ENCODE peak calls at places on chromosome 13, in ten cellular contexts. V is thoracic aorta; R is neural progenitor cell; B is effector memory CD4-positive, alpha-beta T cell; Z is uterus; A is GM23248; Y is aorta; S is mesenchymal stem cell; J is hepatocyte; N is tibial artery. W is an unnamed sample.

GRCh38 chr13:97856001-97856675 is 97.3 kb upstream of the IPO5 start:
- DNase-seq in V (no peak), R (peak; percentile 76), B (no peak), Z (peak; percentile 46), A (peak; percentile 27), Y (peak; percentile 77), S (no peak), J (peak; percentile 21), N (peak; percentile 37), W (no peak)

GRCh38 chr13:25632166-25632888 is 260.6 kb downstream of the ATP8A2 start:
- DNase-seq in V (no peak), R (peak; percentile 16), B (no peak), Z (no peak), A (no peak), Y (no peak), S (no peak), J (no peak), N (no peak), W (no peak)

GRCh38 chr13:25872871-25873607 is 178.8 kb downstream of the SHISA2 start:
- DNase-seq in V (no peak), R (no peak), B (no peak), Z (no peak), A (no peak), Y (no peak), S (peak; percentile 62), J (no peak), N (no peak), W (no peak)

GRCh38 chr13:22454586-22454985 is 726.2 kb upstream of the SGCG start:
- DNase-seq in V (no peak), R (no peak), B (no peak), Z (no peak), A (no peak), Y (no peak), S (peak; percentile 2), J (no peak), N (no peak), W (peak; percentile 62)

GRCh38 chr13:50969691-50970090 is 60.1 kb downstream of the RNASEH2B start:
- DNase-seq in V (no peak), R (peak; percentile 51), B (no peak), Z (no peak), A (no peak), Y (no peak), S (no peak), J (peak; percentile 34), N (no peak), W (no peak)

GRCh38 chr13:51330741-51331140 is 8.8 kb upstream of the SERPINE3 start:
- DNase-seq in V (no peak), R (no peak), B (no peak), Z (no peak), A (peak; percentile 59), Y (no peak), S (no peak), J (no peak), N (no peak), W (no peak)

GRCh38 chr13:33722216-33722900 is 95.6 kb upstream of the RFC3 start:
- DNase-seq in V (no peak), R (no peak), B (no peak), Z (no peak), A (peak; percentile 41), Y (no peak), S (peak; percentile 37), J (no peak), N (no peak), W (no peak)

GRCh38 chr13:99979453-99980200 is 2.0 kb upstream of the ZIC2 start:
- DNase-seq in V (no peak), R (peak; percentile 79), B (no peak), Z (no peak), A (peak; percentile 29), Y (peak; percentile 72), S (no peak), J (peak; percentile 20), N (no peak), W (peak; percentile 82)

GRCh38 chr13:107043016-107043957 is 475.4 kb upstream of the ARGLU1 start:
- DNase-seq in V (no peak), R (no peak), B (no peak), Z (no peak), A (no peak), Y (peak; percentile 73), S (no peak), J (no peak), N (peak; percentile 34), W (peak; percentile 84)

GRCh38 chr13:28744091-28744536 is 25.3 kb upstream of the SLC46A3 start:
- DNase-seq in V (no peak), R (no peak), B (no peak), Z (no peak), A (peak; percentile 66), Y (no peak), S (peak; percentile 80), J (no peak), N (peak; percentile 41), W (peak; percentile 73)

GRCh38 chr13:51033431-51034185 is 77.5 kb downstream of the C13orf42 start:
- DNase-seq in V (no peak), R (no peak), B (no peak), Z (no peak), A (no peak), Y (no peak), S (no peak), J (no peak), N (no peak), W (no peak)

GRCh38 chr13:91401916-91402315 is 3.5 kb downstream of the GPC5 start:
- DNase-seq in V (no peak), R (no peak), B (no peak), Z (no peak), A (no peak), Y (no peak), S (no peak), J (no peak), N (no peak), W (no peak)

GRCh38 chr13:94362411-94362909 is 117.0 kb downstream of the DCT start:
- DNase-seq in V (peak; percentile 33), R (peak; percentile 84), B (peak; percentile 54), Z (peak; percentile 63), A (peak; percentile 95), Y (no peak), S (peak; percentile 88), J (peak; percentile 92), N (peak; percentile 58), W (peak; percentile 59)

GRCh38 chr13:113860051-113860471 is 3.8 kb downstream of the GAS6 start:
- DNase-seq in V (no peak), R (no peak), B (no peak), Z (no peak), A (no peak), Y (peak; percentile 47), S (no peak), J (peak; percentile 68), N (no peak), W (no peak)

GRCh38 chr13:113820813-113821651 is 42.8 kb downstream of the GAS6 start:
- DNase-seq in V (no peak), R (no peak), B (no peak), Z (peak; percentile 94), A (peak; percentile 99), Y (peak; percentile 88), S (peak; percentile 99), J (peak; percentile 87), N (peak; percentile 86), W (peak; percentile 99)

GRCh38 chr13:89153941-89154340 is 1482.8 kb downstream of the SLITRK5 start:
- DNase-seq in V (no peak), R (no peak), B (no peak), Z (no peak), A (no peak), Y (no peak), S (no peak), J (no peak), N (no peak), W (peak; percentile 1)

DNA sequence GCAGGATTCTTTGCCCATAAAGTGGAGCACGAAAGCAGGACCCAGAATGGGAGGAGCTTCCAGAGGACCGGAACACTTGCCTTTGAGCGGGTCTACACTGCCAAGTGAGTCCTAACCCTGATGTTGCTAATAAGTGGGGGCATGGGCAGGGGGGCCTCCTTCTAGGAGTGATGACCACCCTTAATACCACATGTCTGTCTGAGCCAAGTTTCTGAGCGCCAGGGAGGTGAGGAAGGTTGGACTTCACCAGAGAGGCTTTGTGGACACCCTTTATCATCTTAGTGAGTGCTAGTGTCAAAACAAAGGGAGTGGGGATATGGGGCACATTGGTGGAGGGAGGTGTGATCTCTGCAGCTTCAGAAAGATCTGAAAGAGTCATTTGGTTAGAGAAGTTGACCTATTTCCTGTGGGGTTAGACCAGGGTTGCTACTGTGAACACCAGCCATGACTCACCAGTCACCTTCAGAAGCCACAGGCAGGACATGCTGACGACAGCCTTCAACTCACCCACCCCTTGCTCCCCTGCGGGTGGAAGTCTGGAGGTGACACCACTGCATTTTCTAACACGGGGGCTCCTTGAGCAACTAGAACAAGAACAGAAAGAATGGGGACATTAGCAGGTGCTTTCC is 8.8 kb downstream of the ALOX5AP start:
- DNase-seq in V (no peak), R (no peak), B (peak; percentile 76), Z (peak; percentile 28), A (peak; percentile 48), Y (peak; percentile 76), S (peak; percentile 86), J (peak; percentile 32), N (no peak), W (no peak)
- H3K4me3 ChIP-seq in V (peak overlapping the region; percentile 10), R (no peak overlapping the region), B (no peak overlapping the region), Z (no peak overlapping the region), A (peak overlapping the region; percentile 45), Y (no peak overlapping the region), S (peak overlapping the region; percentile 18), J (no peak overlapping the region), N (no peak overlapping the region), W (no peak overlapping the region)

GRCh38 chr13:112204881-112205327 is 138.0 kb downstream of the SOX1 start:
- DNase-seq in V (no peak), R (peak; percentile 84), B (no peak), Z (no peak), A (no peak), Y (no peak), S (no peak), J (no peak), N (no peak), W (no peak)
- H3K9me3 ChIP-seq in V (no peaks in the 10 kb centered on the region), R (no peaks in the 10 kb centered on the region), B (no peaks in the 10 kb centered on the region), Z (no peaks in the 10 kb centered on the region), A (no peaks in the 10 kb centered on the region), Y (peaks cover 2% of the 10 kb centered on the region), S (no peaks in the 10 kb centered on the region), J (no peaks in the 10 kb centered on the region), N (no peaks in the 10 kb centered on the region), W (no peaks in the 10 kb centered on the region)

DNA sequence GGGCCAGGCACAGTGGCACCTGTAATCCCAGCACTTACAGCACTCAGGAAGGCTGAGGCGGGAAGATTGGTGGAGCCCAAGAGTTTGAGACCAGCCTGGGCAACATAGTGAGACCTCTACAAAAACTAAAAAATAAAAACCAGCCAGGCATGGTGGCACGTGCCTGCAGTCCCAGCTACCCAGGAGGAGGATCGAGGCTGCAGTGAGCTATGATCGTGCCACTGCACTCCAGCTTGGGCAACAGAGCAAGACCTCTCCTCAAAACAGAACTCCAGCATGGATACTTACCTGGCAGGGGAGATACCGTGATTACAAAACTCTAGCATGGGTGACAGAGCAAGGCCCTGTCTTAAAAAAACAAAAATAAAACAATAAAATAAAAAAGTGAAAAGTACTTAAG is 95.3 kb downstream of the GJA3 start:
- DNase-seq in V (no peak), R (no peak), B (no peak), Z (no peak), A (no peak), Y (peak; percentile 28), S (no peak), J (no peak), N (no peak), W (no peak)
- H3K36me3 ChIP-seq in V (peaks cover 46% of the 10 kb centered on the region), R (peaks cover 57% of the 10 kb centered on the region), B (peaks cover 69% of the 10 kb centered on the region), Z (no peaks in the 10 kb centered on the region), A (peaks cover 63% of the 10 kb centered on the region), Y (no peaks in the 10 kb centered on the region), S (peaks cover 11% of the 10 kb centered on the region), J (peaks cover 5% of the 10 kb centered on the region), N (peaks cover 44% of the 10 kb centered on the region), W (peaks cover 42% of the 10 kb centered on the region)

GRCh38 chr13:101059803-101060202 is 356.5 kb downstream of the NALCN start:
- DNase-seq in V (no peak), R (no peak), B (no peak), Z (no peak), A (no peak), Y (no peak), S (no peak), J (no peak), N (no peak), W (no peak)

GRCh38 chr13:101065314-101065713 is 351.0 kb downstream of the NALCN start:
- DNase-seq in V (no peak), R (no peak), B (no peak), Z (no peak), A (peak; percentile 86), Y (no peak), S (no peak), J (no peak), N (no peak), W (no peak)
- H3K4me3 ChIP-seq in V (no peak overlapping the region), R (no peak overlapping the region), B (no peak overlapping the region), Z (no peak overlapping the region), A (no peak overlapping the region), Y (no peak overlapping the region), S (no peak overlapping the region), J (no peak overlapping the region), N (no peak overlapping the region), W (no peak overlapping the region)